ENCODE peak calls at places on chromosomes 12 and 14, in five cellular contexts. S is A549, D is K562, K is H1, F is HepG2. R is an unnamed sample.

GRCh38 chr12:84502907-84503787 is 409.5 kb downstream of the SLC6A15 start:
- DNase-seq in D (peak), F (peak), S (peak), K (peak), R (peak)

GRCh38 chr12:64840949-64841717 is 16.7 kb downstream of the TBC1D30 start:
- DNase-seq in K (no peak), F (no peak), S (no peak), D (no peak), R (no peak)

GRCh38 chr14:58904771-58905170 is 267.0 kb downstream of the DACT1 start:
- DNase-seq in S (no peak), F (no peak), D (no peak), K (no peak), R (no peak)

GRCh38 chr14:104224516-104225281 is 86.3 kb downstream of the KIF26A start:
- DNase-seq in F (no peak), S (peak), K (peak), D (peak), R (peak)

GRCh38 chr12:53200107-53200457 is 7.0 kb downstream of the ITGB7 start:
- DNase-seq in S (no peak), K (no peak), D (no peak), F (no peak), R (no peak)

GRCh38 chr12:100445081-100445481 is 28.6 kb upstream of the NR1H4 start:
- DNase-seq in S (peak), K (no peak), F (peak), D (no peak), R (no peak)

GRCh38 chr14:104981699-104982541 is 3.7 kb upstream of the CLBA1 start:
- DNase-seq in D (no peak), K (no peak), S (no peak), F (no peak), R (no peak)

GRCh38 chr14:68394113-68394718 is 398.7 kb downstream of the ZFP36L1 start:
- DNase-seq in D (no peak), K (no peak), S (no peak), F (no peak), R (no peak)

GRCh38 chr14:93629636-93630035 is 158.6 kb downstream of the PRIMA1 start:
- DNase-seq in K (no peak), F (no peak), D (no peak), S (no peak), R (no peak)

GRCh38 chr14:93103392-93104080 is 12.2 kb downstream of the ITPK1 start:
- DNase-seq in K (no peak), F (no peak), D (no peak), S (no peak), R (no peak)

DNA sequence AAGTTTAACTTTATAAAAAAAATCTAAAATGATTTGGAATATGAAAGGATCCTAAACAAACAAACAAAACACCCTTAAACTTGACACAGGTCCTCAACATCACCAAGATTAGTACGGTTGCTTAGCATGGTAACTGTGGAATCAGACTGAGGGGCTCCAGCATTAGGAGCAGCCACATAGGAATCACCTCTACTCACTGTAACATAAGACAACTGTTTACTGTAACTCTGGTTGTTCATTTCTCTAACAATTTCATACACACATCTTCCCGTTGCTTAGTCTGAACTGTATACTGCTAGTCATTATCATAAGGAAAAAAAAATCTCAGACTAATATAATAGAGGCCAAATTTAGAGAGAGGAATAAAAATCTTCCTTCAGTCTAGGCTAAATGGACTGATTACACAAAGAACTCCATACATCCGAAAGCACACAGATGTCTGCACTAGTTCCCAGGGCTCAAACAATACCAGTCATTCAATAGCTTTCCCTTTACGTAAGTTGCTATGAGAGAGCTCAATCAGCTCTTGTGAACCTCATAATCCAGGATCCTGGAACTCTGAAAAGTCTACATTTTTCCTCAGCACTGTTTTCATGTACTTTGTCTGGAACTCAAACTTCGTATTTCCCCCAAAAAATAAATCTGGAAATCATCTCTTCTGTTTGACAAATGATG is 26.0 kb downstream of the LRP6 start:
- DNase-seq in K (no peak), F (peak), S (peak), D (no peak), R (peak)
- TF ChIP-seq MAX in K (no peak), F (no peak), S (no peak), D (no peak), R (no peak)

DNA sequence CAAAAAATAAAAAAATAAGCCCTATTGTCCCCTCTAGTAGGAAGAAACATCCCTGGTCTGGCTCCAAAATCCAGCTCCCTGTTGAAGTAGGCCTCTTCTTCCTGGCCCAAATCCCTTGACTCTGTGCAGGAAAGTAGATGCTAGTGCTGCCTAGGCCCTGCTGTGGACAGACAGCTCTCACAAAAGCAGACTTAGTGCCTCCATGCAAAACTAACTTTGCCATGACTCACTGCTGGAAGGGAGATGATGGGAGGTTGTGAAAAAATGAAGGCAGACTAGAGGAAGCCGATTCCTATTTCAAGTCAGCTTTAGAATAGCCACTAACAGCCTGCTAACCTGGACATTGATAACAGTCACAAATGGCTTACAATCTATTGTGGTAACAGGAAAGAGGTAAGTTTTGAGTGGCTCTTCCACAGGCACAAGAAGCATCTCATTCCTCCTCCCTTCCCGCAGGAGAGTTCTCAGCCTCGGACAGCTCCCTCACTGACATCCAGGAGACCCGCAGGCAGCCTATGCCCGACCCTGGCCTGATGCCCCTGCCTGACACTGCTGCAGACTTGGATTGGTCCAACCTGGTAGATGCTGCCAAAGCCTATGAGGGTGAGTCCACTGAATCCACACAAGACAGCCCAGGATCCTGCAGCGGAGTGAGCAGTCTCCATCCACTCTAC is 198.9 kb upstream of the RGS6 start:
- DNase-seq in K (no peak), D (no peak), S (no peak), F (no peak), R (no peak)
- TF ChIP-seq JUN in K (no peak), D (no peak), S (no peak), F (no peak), R (no peak)

GRCh38 chr14:75982724-75983358 is 1.0 kb upstream of the TGFB3 start:
- DNase-seq in D (no peak), F (no peak), S (peak), K (peak), R (peak)

GRCh38 chr14:75987201-75987970 is 1.8 kb downstream of the IFT43 start:
- DNase-seq in S (no peak), F (no peak), K (no peak), D (no peak), R (peak)

GRCh38 chr14:75986439-75986765 is 839 bp downstream of the IFT43 start:
- DNase-seq in S (no peak), K (no peak), D (no peak), F (no peak), R (peak)

GRCh38 chr14:75984674-75985073 is 889 bp upstream of the IFT43 start:
- DNase-seq in S (no peak), F (peak), K (no peak), D (no peak), R (no peak)

GRCh38 chr14:75985618-75986438 is at the start of gene IFT43:
- DNase-seq in S (peak), D (peak), K (peak), F (no peak), R (peak)
- H3K4me2 ChIP-seq in S (peak), D (peak), K (peak), F (peak), R (peak)

DNA sequence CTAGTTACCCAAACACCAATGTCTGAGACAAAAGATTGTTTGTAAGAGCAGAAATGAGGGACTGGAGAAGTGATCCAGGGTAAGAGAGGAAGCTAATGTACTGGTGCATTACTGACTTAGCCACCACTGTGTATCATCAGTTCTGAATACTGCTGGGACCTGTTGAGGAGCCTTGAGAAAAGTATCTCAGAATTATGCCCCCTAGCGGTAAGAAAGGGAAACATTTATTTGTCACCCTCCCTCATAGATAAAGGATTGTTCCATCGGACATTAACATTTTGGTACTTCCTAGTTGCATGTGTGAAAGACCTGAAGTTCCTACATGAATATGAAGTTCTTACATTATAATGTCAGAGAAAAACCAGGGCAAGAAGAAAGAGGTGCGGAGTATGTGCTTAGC is 612.5 kb downstream of the FSCB start:
- DNase-seq in D (peak), S (peak), K (no peak), F (no peak), R (no peak)
- TF ChIP-seq MAX in D (no peak), S (no peak), K (no peak), F (no peak), R (no peak)

GRCh38 chr12:49976547-49976946 is 3.8 kb downstream of the AQP6 start:
- DNase-seq in S (no peak), F (no peak), D (no peak), K (no peak), R (no peak)
- TF ChIP-seq JUN in S (no peak), F (no peak), D (no peak), K (no peak), R (no peak)

DNA sequence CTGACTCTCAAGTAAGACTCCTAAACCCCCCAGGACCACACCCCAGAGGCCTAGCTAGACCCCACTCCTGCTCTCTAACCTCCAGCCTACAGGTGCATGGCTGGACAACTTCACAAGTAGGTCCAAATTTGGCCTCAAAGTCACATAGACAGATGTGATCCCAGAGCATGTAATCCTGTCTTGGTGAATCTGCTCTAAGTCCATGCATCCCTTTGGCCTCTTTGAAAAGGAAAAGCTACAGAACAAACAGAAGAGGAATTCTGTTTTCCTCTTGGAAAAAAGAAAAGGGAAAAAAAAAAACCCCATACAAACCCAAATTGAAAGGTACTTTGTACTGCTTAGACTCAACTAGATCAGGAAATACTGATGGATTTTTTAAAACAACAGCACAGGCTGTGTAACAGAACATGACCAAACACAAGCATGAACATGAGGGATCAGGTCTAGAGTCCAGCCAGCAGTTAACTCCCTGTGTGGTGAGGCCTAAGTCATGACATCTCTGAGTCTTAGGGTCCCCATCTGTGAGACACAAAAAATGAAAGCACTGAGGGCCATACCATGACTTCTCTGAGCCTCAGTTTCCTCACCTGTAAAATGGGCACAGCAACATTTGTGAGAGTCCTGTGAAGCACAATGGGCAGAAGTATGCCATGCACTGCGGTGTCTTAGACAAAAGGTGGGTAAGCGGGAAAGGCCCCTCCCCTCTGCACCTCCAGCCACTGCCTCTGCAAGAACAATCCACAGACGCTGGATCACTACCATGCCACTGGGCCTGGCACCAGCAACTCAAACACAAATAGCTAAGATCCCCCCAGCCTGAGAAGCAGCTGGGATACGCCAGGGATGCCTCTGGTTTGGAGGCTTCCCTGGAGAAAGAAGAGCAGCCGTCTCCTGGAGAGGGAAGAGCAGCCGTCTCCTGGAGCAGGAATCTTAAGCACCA is 9.9 kb downstream of the PITPNM2 start:
- DNase-seq in D (no peak), S (no peak), K (no peak), F (peak), R (no peak)
- H3K4me2 ChIP-seq in D (no peak), S (peak), K (no peak), F (peak), R (no peak)